ENCODE peak calls at places on chromosomes 2 and 18, in five cellular contexts. Z is NCI-H1694, N is NCI-H526 treated with DMSO at 0.1 percent for 48 hours, U is GM13976, W is lung microvascular endothelial cell. D is an unnamed sample.

GRCh38 chr2:74399785-74400184 is 19.7 kb upstream of the DCTN1 start:
- DNase-seq in N (peak), U (peak), Z (peak), W (peak), D (no peak)

GRCh38 chr2:102708847-102709559 is 52.8 kb upstream of the TMEM182 start:
- DNase-seq in N (no peak), Z (no peak), W (no peak), U (no peak), D (no peak)

GRCh38 chr2:128457716-128458115 is 139.0 kb upstream of the HS6ST1 start:
- DNase-seq in W (no peak), U (no peak), N (no peak), Z (no peak), D (peak)

GRCh38 chr2:42297322-42297936 is 63.6 kb downstream of the COX7A2L start:
- DNase-seq in U (no peak), N (no peak), Z (no peak), W (peak), D (no peak)

GRCh38 chr2:182852090-182852489 is 14.3 kb downstream of the FRZB start:
- DNase-seq in Z (no peak), U (no peak), W (no peak), N (no peak), D (no peak)

GRCh38 chr2:66748939-66749338 is 314.0 kb downstream of the MEIS1 start:
- DNase-seq in U (no peak), W (no peak), Z (no peak), N (no peak), D (no peak)

GRCh38 chr18:10518595-10519273 is 7.1 kb upstream of the NAPG start:
- DNase-seq in Z (no peak), N (no peak), W (no peak), U (no peak), D (no peak)

GRCh38 chr2:162196611-162197010 is 44.6 kb upstream of the GCG start:
- DNase-seq in N (no peak), W (peak), U (no peak), Z (no peak), D (no peak)

GRCh38 chr2:177282101-177282573 is 17.6 kb upstream of the NFE2L2 start:
- DNase-seq in Z (no peak), U (no peak), N (no peak), W (no peak), D (no peak)

GRCh38 chr2:216696751-216697560 is 1.6 kb upstream of the IGFBP5 start:
- DNase-seq in Z (peak), N (peak), W (peak), U (no peak), D (no peak)

GRCh38 chr18:75010725-75011124 is 198.2 kb downstream of the PTGR3 start:
- DNase-seq in W (no peak), Z (no peak), U (no peak), N (no peak), D (no peak)

GRCh38 chr2:186848873-186849578 is at the start of gene ZSWIM2:
- DNase-seq in U (peak), W (peak), N (peak), Z (peak), D (peak)

GRCh38 chr2:47019991-47020681 is 104.5 kb upstream of the MCFD2 start:
- DNase-seq in U (no peak), W (no peak), N (no peak), Z (no peak), D (no peak)

GRCh38 chr2:37589298-37589697 is 82.1 kb downstream of the CDC42EP3 start:
- DNase-seq in U (peak), W (peak), N (no peak), Z (no peak), D (no peak)

GRCh38 chr2:74530239-74531161 is 767 bp downstream of the HTRA2 start:
- DNase-seq in Z (no peak), W (peak), U (peak), N (no peak), D (no peak)

GRCh38 chr2:230908595-230909191 is 16.3 kb downstream of the GPR55 start:
- DNase-seq in N (peak), W (peak), Z (no peak), U (peak), D (peak)

GRCh38 chr2:143905587-143905986 is 614.3 kb downstream of the ZEB2 start:
- DNase-seq in U (no peak), Z (no peak), N (no peak), W (no peak), D (no peak)

GRCh38 chr2:105406221-105406620 is 7.4 kb upstream of the FHL2 start:
- DNase-seq in N (no peak), U (no peak), Z (no peak), W (peak), D (peak)

GRCh38 chr2:43341959-43342757 is 115.8 kb upstream of the ZFP36L2 start:
- DNase-seq in Z (no peak), W (no peak), U (no peak), N (no peak), D (no peak)

GRCh38 chr2:23720705-23721453 is 206.0 kb downstream of the ATAD2B start:
- DNase-seq in W (no peak), N (no peak), U (no peak), Z (no peak), D (no peak)

GRCh38 chr2:24925815-24926214 is 5.8 kb upstream of the ADCY3 start:
- DNase-seq in N (no peak), Z (no peak), U (no peak), W (no peak), D (peak)

GRCh38 chr2:70772486-70773155 is 4.6 kb upstream of the ADD2 start:
- DNase-seq in U (no peak), W (no peak), Z (no peak), N (no peak), D (no peak)

GRCh38 chr2:96549967-96550786 is 13.6 kb downstream of the ARID5A start:
- DNase-seq in Z (no peak), U (peak), W (no peak), N (no peak), D (peak)

GRCh38 chr2:219954331-219954730 is 326.9 kb downstream of the SLC4A3 start:
- DNase-seq in U (no peak), Z (no peak), W (no peak), N (no peak), D (no peak)

GRCh38 chr2:191152841-191153240 is 2.0 kb upstream of the STAT4 start:
- DNase-seq in W (peak), U (no peak), Z (no peak), N (no peak), D (no peak)

D was measured in mesenteric fat pad.